ENCODE peak calls at places on chromosomes 16 and 17, in six cellular contexts. F is lung, H is fibroblast of lung, O is lower lobe of right lung, I is epithelial cell of proximal tubule, J is Panc1. L is an unnamed sample.

GRCh38 chr17:8960325-8961144 is 5.0 kb downstream of the PIK3R5 start:
- DNase-seq in F (no peak), H (no peak), O (no peak), I (no peak), J (no peak), L (no peak)

GRCh38 chr17:21677126-21677910 is 15.0 kb upstream of the KCNJ18 start:
- DNase-seq in F (no peak), H (no peak), O (no peak), I (no peak), J (no peak), L (no peak)

GRCh38 chr16:30351586-30352419 is 3.3 kb downstream of the CD2BP2 start:
- DNase-seq in F (peak; percentile 86), H (peak; percentile 96), O (peak; percentile 71), I (peak; percentile 68), J (no peak), L (peak; percentile 68)

GRCh38 chr17:78696016-78696992 is 85.8 kb downstream of the CYTH1 start:
- DNase-seq in F (no peak), H (no peak), O (no peak), I (no peak), J (no peak), L (no peak)

GRCh38 chr17:65092262-65092661 is 35.7 kb upstream of the GNA13 start:
- DNase-seq in F (no peak), H (peak; percentile 28), O (no peak), I (no peak), J (no peak), L (peak; percentile 66)

GRCh38 chr17:9244066-9245052 is 223.0 kb downstream of the NTN1 start:
- DNase-seq in F (no peak), H (peak; percentile 91), O (no peak), I (no peak), J (no peak), L (peak; percentile 23)

GRCh38 chr17:50459081-50459676 is 9.5 kb downstream of the CHAD start:
- DNase-seq in F (peak; percentile 56), H (peak; percentile 12), O (no peak), I (peak; percentile 16), J (no peak), L (peak; percentile 77)

GRCh38 chr17:63150994-63151464 is 185.0 kb downstream of the TANC2 start:
- DNase-seq in F (no peak), H (peak; percentile 77), O (no peak), I (no peak), J (no peak), L (peak; percentile 50)

GRCh38 chr17:57342141-57342540 is 85.8 kb downstream of the MSI2 start:
- DNase-seq in F (no peak), H (no peak), O (no peak), I (no peak), J (no peak), L (no peak)

GRCh38 chr17:82193520-82194236 is 19.0 kb downstream of the CCDC57 start:
- DNase-seq in F (no peak), H (no peak), O (no peak), I (no peak), J (no peak), L (no peak)

GRCh38 chr17:79562806-79563141 is 48.1 kb downstream of the RBFOX3 start:
- DNase-seq in F (no peak), H (no peak), O (peak; percentile 24), I (no peak), J (no peak), L (no peak)

GRCh38 chr16:85690469-85691064 is 1.8 kb upstream of the GINS2 start:
- DNase-seq in F (no peak), H (no peak), O (no peak), I (no peak), J (no peak), L (no peak)

GRCh38 chr16:70676571-70677498 is 9.0 kb downstream of the MTSS2 start:
- DNase-seq in F (no peak), H (no peak), O (no peak), I (no peak), J (no peak), L (peak; percentile 24)

GRCh38 chr17:60524463-60525346 is 1.3 kb downstream of the APPBP2 start:
- DNase-seq in F (no peak), H (peak; percentile 75), O (no peak), I (no peak), J (no peak), L (peak; percentile 49)

GRCh38 chr16:49952386-49952785 is 72.6 kb upstream of the CNEP1R1 start:
- DNase-seq in F (no peak), H (peak; percentile 18), O (no peak), I (peak; percentile 2), J (no peak), L (no peak)

GRCh38 chr16:20918486-20919239 is 18.1 kb downstream of the LYRM1 start:
- DNase-seq in F (peak; percentile 61), H (peak; percentile 81), O (peak; percentile 64), I (no peak), J (no peak), L (peak; percentile 85)

DNA sequence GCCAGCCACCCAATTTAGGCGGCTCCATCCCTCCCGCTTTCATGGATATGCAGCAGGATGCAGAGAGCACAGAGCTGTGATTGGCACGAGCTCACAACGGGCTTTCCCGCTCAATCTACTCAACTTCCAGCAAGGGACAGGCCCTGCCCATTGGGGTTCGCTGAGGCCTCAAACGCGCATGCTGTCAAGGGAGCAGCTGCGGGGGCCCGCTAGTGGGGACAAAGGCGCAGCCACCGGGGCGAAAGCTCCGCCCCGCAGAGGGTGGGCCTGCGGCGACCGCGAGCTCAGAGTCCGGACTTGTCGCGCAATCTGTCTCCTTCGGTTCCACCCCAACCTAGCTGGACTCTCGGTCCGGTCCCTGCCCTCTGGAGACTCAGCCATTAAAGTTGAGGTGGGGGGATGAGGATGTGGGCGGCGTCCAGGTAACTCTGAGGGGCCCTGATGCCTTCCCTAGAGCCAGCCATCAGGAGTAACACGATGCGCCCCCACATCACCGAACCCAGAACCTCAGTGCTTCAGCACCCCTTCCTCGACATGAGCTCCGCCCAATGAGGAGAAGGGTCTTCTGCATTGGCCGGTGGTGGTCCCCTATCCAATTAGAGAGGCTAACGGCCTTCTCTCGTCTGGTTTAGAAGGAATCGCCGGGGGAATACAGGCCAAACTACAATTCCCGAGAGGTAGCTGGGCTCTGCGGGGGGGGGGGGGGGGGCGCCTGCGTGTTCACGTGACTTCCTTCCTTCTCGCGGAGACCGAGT is 489 bp upstream of the NFATC3 start:
- DNase-seq in F (peak; percentile 89), H (peak; percentile 82), O (peak; percentile 95), I (no peak), J (no peak), L (peak; percentile 68)
- TF ChIP-seq CTCF in F (no peak), H (peak; percentile 11), O (peak; percentile 34), I (no peak), J (no peak), L (no peak)

GRCh38 chr17:32875230-32875903 is 1.6 kb downstream of the MYO1D start:
- DNase-seq in F (no peak), H (no peak), O (no peak), I (no peak), J (no peak), L (no peak)

GRCh38 chr17:32877164-32877764 is 340 bp upstream of the MYO1D start:
- DNase-seq in F (peak; percentile 88), H (peak; percentile 81), O (peak; percentile 94), I (no peak), J (peak; percentile 18), L (peak; percentile 87)

GRCh38 chr17:32878211-32878610 is 1.3 kb upstream of the MYO1D start:
- DNase-seq in F (peak; percentile 83), H (peak; percentile 39), O (peak; percentile 75), I (no peak), J (no peak), L (no peak)

GRCh38 chr17:32875904-32876413 is 965 bp downstream of the MYO1D start:
- DNase-seq in F (no peak), H (peak; percentile 36), O (no peak), I (no peak), J (no peak), L (no peak)

DNA sequence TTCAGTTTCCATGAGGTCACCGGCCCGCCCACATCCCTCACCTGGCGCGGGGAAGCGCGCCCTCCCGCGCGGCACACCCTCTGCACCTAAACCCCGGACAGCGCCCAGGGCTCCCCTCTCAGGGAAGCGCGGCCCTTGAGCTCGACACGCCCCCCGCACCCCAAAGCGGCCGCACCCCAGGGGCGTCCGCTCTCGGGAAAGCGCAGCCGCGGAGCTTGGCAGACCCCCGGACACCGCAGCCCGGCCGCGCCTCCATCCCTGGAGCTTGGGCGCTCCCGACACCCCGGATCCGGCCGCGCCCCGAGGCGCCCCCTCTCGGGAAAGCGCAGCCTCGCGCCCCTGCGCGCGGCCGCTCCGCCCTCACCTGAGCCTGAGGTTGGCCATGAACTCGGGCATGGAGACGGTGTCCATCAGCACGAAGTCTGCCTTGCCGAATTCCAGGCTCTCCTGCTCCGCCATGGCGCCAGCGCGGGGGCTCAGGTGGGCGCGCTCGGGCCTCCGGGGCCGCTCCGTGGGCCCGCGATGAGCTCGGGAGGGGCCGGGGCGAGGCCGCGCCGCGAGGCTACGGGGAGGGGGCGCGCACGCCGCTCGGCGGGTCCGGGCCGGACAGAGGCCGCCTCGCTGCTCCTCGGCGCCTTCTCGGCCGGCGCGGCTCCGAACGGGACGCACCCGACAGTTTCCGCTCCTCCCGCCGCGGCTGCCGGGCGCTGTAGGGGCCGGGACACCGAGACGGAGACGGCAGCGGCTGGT is at the start of gene MYO1D:
- DNase-seq in F (peak; percentile 70), H (no peak), O (peak; percentile 83), I (no peak), J (no peak), L (no peak)
- TF ChIP-seq CTCF in F (no peak), H (no peak), O (peak; percentile 54), I (peak; percentile 45), J (no peak), L (peak; percentile 41)

DNA sequence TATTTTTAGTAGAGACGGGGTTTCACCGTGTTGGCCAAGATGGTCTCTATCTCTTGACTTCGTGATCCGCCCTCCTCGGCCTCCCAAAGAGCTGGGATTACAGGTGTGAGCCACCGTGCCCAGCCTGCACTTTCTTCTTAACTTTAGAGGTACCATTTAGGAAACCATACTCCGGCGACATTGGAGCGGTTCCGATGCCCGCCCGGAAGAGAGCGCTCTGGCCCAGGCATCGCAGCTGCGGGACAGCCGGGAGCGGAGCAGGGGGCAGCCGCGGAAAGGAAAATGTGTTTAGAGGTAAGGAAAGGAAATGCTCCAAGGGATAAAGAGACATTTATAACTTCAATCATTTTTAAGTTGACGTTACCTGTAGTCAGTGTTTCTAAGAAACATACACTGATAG is 6.0 kb upstream of the HS3ST3B1 start:
- DNase-seq in F (peak; percentile 14), H (no peak), O (no peak), I (no peak), J (no peak), L (no peak)
- TF ChIP-seq CTCF in F (no peak), H (no peak), O (no peak), I (no peak), J (peak; percentile 18), L (no peak)

DNA sequence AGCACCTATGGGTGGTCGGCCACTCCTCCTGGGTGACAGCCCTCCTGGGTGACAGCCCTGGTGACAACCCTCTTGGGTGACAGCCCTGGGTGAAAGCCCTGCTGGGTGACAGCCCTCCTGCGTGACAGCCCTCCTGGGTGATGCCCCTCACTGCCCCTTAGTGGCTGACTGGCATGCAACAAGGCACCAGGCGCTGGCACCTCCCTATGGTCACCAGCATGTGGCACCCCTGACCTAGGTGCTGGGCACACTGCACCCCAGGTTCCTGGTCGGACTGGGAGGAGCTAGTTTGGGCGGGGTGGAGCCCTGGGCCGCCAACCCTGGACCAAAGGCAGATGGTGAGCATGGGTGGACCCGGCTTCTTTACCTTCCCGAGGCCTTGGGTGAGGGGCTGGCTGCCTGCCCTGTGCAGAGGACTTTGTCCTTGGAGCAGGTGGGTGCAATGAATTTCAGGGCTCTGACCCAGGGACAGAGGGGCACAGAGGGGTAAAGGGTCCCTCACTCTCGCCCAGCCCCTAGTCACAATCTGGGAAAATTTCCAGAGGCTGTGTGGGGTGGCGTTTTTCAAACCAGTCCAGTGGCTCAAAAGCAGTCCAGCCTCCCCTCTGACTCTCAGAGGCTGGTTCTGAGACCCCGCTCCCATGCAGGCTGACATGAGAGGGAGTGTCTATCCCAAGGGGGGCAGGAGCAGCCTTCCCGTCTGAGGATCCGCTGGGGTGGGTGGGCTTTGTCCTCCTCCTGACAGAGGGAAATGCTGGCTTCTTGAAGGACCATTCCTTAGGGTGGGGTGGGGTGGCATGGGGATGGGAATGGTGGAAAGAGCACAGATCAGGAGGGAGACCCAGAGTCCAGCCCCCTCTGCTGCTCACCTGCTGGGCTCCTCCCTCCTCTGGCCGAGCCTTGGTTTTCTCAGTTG is 25.9 kb upstream of the TNFRSF13B start:
- DNase-seq in F (no peak), H (peak; percentile 23), O (no peak), I (no peak), J (no peak), L (no peak)
- TF ChIP-seq CTCF in F (peak; percentile 98), H (peak; percentile 61), O (no peak), I (peak; percentile 83), J (peak; percentile 45), L (no peak)

L was measured in fibroblast of villous mesenchyme.